ENCODE peak calls at places on chromosomes 7 and 10, in eight cellular contexts. One of them, this sample, is unnamed. For H3K4me1, the result is how much of the 10 kb centered on the place peaks cover.

GRCh38 chr7:117479480-117480224 is at the start of gene CFTR:
- DNase-seq in psoas muscle: peak
- DNase-seq in Peyer's patch: peak
- DNase-seq in tibial artery: no peak
- DNase-seq in aorta: peak
- DNase-seq in thoracic aorta: no peak
- DNase-seq in left lung: peak
- DNase-seq in lung: peak
- DNase-seq in this sample: peak

GRCh38 chr7:142863891-142864685 is 9.2 kb downstream of the EPHB6 start:
- DNase-seq in psoas muscle: peak
- DNase-seq in Peyer's patch: no peak
- DNase-seq in tibial artery: no peak
- DNase-seq in aorta: no peak
- DNase-seq in thoracic aorta: no peak
- DNase-seq in left lung: no peak
- DNase-seq in lung: peak
- DNase-seq in this sample: no peak

GRCh38 chr7:123635551-123636359 is 19.9 kb upstream of the LMOD2 start:
- DNase-seq in psoas muscle: no peak
- DNase-seq in Peyer's patch: no peak
- DNase-seq in tibial artery: no peak
- DNase-seq in aorta: no peak
- DNase-seq in thoracic aorta: no peak
- DNase-seq in left lung: no peak
- DNase-seq in lung: no peak
- DNase-seq in this sample: no peak

GRCh38 chr10:118017071-118017740 is 29.5 kb downstream of the RAB11FIP2 start:
- DNase-seq in psoas muscle: no peak
- DNase-seq in Peyer's patch: no peak
- DNase-seq in tibial artery: no peak
- DNase-seq in aorta: no peak
- DNase-seq in thoracic aorta: no peak
- DNase-seq in left lung: no peak
- DNase-seq in lung: no peak
- DNase-seq in this sample: no peak

GRCh38 chr7:156178214-156178613 is 366.0 kb upstream of the SHH start:
- DNase-seq in psoas muscle: no peak
- DNase-seq in Peyer's patch: no peak
- DNase-seq in tibial artery: peak
- DNase-seq in aorta: no peak
- DNase-seq in thoracic aorta: no peak
- DNase-seq in left lung: no peak
- DNase-seq in lung: no peak
- DNase-seq in this sample: no peak

GRCh38 chr7:43108255-43109011 is 4.0 kb upstream of the HECW1 start:
- DNase-seq in psoas muscle: peak
- DNase-seq in Peyer's patch: peak
- DNase-seq in tibial artery: peak
- DNase-seq in aorta: peak
- DNase-seq in thoracic aorta: peak
- DNase-seq in left lung: peak
- DNase-seq in lung: peak
- DNase-seq in this sample: peak

GRCh38 chr7:113936535-113936934 is 17.7 kb upstream of the PPP1R3A start:
- DNase-seq in psoas muscle: no peak
- DNase-seq in Peyer's patch: no peak
- DNase-seq in tibial artery: no peak
- DNase-seq in aorta: no peak
- DNase-seq in thoracic aorta: no peak
- DNase-seq in left lung: no peak
- DNase-seq in lung: no peak
- DNase-seq in this sample: no peak

GRCh38 chr7:75534727-75535307 is 42.7 kb downstream of the SPDYE5 start:
- DNase-seq in psoas muscle: no peak
- DNase-seq in Peyer's patch: no peak
- DNase-seq in tibial artery: no peak
- DNase-seq in aorta: no peak
- DNase-seq in thoracic aorta: no peak
- DNase-seq in left lung: no peak
- DNase-seq in lung: no peak
- DNase-seq in this sample: no peak

GRCh38 chr10:77602231-77602912 is 35.2 kb downstream of the KCNMA1 start:
- DNase-seq in psoas muscle: no peak
- DNase-seq in Peyer's patch: peak
- DNase-seq in tibial artery: no peak
- DNase-seq in aorta: no peak
- DNase-seq in thoracic aorta: no peak
- DNase-seq in left lung: no peak
- DNase-seq in lung: no peak
- DNase-seq in this sample: no peak

GRCh38 chr7:81503321-81503720 is 266.5 kb downstream of the HGF start:
- DNase-seq in psoas muscle: no peak
- DNase-seq in Peyer's patch: no peak
- DNase-seq in tibial artery: no peak
- DNase-seq in aorta: no peak
- DNase-seq in thoracic aorta: no peak
- DNase-seq in left lung: no peak
- DNase-seq in lung: no peak
- DNase-seq in this sample: no peak

GRCh38 chr10:74593470-74593869 is 232.9 kb upstream of the KAT6B start:
- DNase-seq in psoas muscle: no peak
- DNase-seq in Peyer's patch: no peak
- DNase-seq in tibial artery: no peak
- DNase-seq in aorta: no peak
- DNase-seq in thoracic aorta: no peak
- DNase-seq in left lung: no peak
- DNase-seq in lung: no peak
- DNase-seq in this sample: no peak

GRCh38 chr7:152402384-152403250 is 33.2 kb downstream of the KMT2C start:
- DNase-seq in psoas muscle: no peak
- DNase-seq in Peyer's patch: no peak
- DNase-seq in tibial artery: no peak
- DNase-seq in aorta: no peak
- DNase-seq in thoracic aorta: no peak
- DNase-seq in left lung: no peak
- DNase-seq in lung: no peak
- DNase-seq in this sample: no peak

GRCh38 chr7:36565792-36566356 is 158.4 kb downstream of the AOAH start:
- DNase-seq in psoas muscle: no peak
- DNase-seq in Peyer's patch: no peak
- DNase-seq in tibial artery: no peak
- DNase-seq in aorta: no peak
- DNase-seq in thoracic aorta: no peak
- DNase-seq in left lung: no peak
- DNase-seq in lung: no peak
- DNase-seq in this sample: no peak

GRCh38 chr7:68730871-68731403 is 867.3 kb upstream of the AUTS2 start:
- DNase-seq in psoas muscle: no peak
- DNase-seq in Peyer's patch: peak
- DNase-seq in tibial artery: no peak
- DNase-seq in aorta: no peak
- DNase-seq in thoracic aorta: no peak
- DNase-seq in left lung: no peak
- DNase-seq in lung: peak
- DNase-seq in this sample: no peak

GRCh38 chr7:52297128-52297527 is 738.3 kb upstream of the POM121L12 start:
- DNase-seq in psoas muscle: no peak
- DNase-seq in Peyer's patch: no peak
- DNase-seq in tibial artery: no peak
- DNase-seq in aorta: no peak
- DNase-seq in thoracic aorta: no peak
- DNase-seq in left lung: no peak
- DNase-seq in lung: no peak
- DNase-seq in this sample: no peak

GRCh38 chr7:2971914-2972530 is 71.6 kb downstream of the CARD11 start:
- DNase-seq in psoas muscle: no peak
- DNase-seq in Peyer's patch: no peak
- DNase-seq in tibial artery: no peak
- DNase-seq in aorta: no peak
- DNase-seq in thoracic aorta: no peak
- DNase-seq in left lung: no peak
- DNase-seq in lung: no peak
- DNase-seq in this sample: no peak

GRCh38 chr7:29771081-29771832 is 35.1 kb upstream of the WIPF3 start:
- DNase-seq in psoas muscle: no peak
- DNase-seq in Peyer's patch: no peak
- DNase-seq in tibial artery: no peak
- DNase-seq in aorta: no peak
- DNase-seq in thoracic aorta: no peak
- DNase-seq in left lung: no peak
- DNase-seq in lung: no peak
- DNase-seq in this sample: no peak
- H3K27ac ChIP-seq in psoas muscle: no peak
- H3K27ac ChIP-seq in Peyer's patch: no peak
- H3K27ac ChIP-seq in tibial artery: no peak
- H3K27ac ChIP-seq in aorta: no peak
- H3K27ac ChIP-seq in thoracic aorta: no peak
- H3K27ac ChIP-seq in left lung: no peak
- H3K27ac ChIP-seq in lung: no peak
- H3K27ac ChIP-seq in this sample: no peak

GRCh38 chr10:114523876-114524275 is 119.6 kb upstream of the AFAP1L2 start:
- DNase-seq in psoas muscle: no peak
- DNase-seq in Peyer's patch: no peak
- DNase-seq in tibial artery: no peak
- DNase-seq in aorta: no peak
- DNase-seq in thoracic aorta: no peak
- DNase-seq in left lung: no peak
- DNase-seq in lung: no peak
- DNase-seq in this sample: no peak
- H3K4me1 ChIP-seq in psoas muscle: under half
- H3K4me1 ChIP-seq in Peyer's patch: under half
- H3K4me1 ChIP-seq in tibial artery: under half
- H3K4me1 ChIP-seq in aorta: under half
- H3K4me1 ChIP-seq in thoracic aorta: under half
- H3K4me1 ChIP-seq in left lung: under half
- H3K4me1 ChIP-seq in lung: under half
- H3K4me1 ChIP-seq in this sample: under half

GRCh38 chr10:59077855-59078254 is 98.6 kb upstream of the PHYHIPL start:
- DNase-seq in psoas muscle: no peak
- DNase-seq in Peyer's patch: no peak
- DNase-seq in tibial artery: no peak
- DNase-seq in aorta: no peak
- DNase-seq in thoracic aorta: no peak
- DNase-seq in left lung: no peak
- DNase-seq in lung: no peak
- DNase-seq in this sample: no peak
- H3K27ac ChIP-seq in psoas muscle: no peak
- H3K27ac ChIP-seq in Peyer's patch: no peak
- H3K27ac ChIP-seq in tibial artery: peak
- H3K27ac ChIP-seq in aorta: no peak
- H3K27ac ChIP-seq in thoracic aorta: peak
- H3K27ac ChIP-seq in left lung: no peak
- H3K27ac ChIP-seq in lung: no peak
- H3K27ac ChIP-seq in this sample: no peak

DNA sequence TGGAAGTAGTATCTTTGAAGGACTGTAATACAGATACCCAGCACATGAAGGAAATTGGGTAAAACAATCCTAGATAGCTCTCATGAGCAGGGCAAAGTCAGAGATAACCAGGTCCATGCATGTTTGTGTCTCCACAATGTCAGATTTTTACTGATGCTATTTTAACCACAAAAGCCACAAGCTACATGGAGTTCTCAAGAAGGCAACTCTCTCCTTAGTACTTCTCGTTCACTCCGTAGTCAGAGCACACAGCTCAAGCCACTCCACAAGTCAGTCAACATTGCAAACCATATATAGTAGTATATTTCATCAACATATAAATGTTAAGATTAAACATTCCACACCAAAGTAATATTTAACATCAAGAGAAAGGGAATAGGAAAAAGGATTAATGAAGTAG is 98.0 kb upstream of the PIK3CG start:
- DNase-seq in psoas muscle: no peak
- DNase-seq in Peyer's patch: no peak
- DNase-seq in tibial artery: no peak
- DNase-seq in aorta: no peak
- DNase-seq in thoracic aorta: no peak
- DNase-seq in left lung: no peak
- DNase-seq in lung: no peak
- DNase-seq in this sample: no peak
- H3K4me1 ChIP-seq in psoas muscle: under half
- H3K4me1 ChIP-seq in Peyer's patch: under half
- H3K4me1 ChIP-seq in tibial artery: under half
- H3K4me1 ChIP-seq in aorta: under half
- H3K4me1 ChIP-seq in thoracic aorta: under half
- H3K4me1 ChIP-seq in left lung: under half
- H3K4me1 ChIP-seq in lung: under half
- H3K4me1 ChIP-seq in this sample: under half

GRCh38 chr10:17024461-17024860 is 105.2 kb downstream of the CUBN start:
- DNase-seq in psoas muscle: no peak
- DNase-seq in Peyer's patch: no peak
- DNase-seq in tibial artery: no peak
- DNase-seq in aorta: no peak
- DNase-seq in thoracic aorta: no peak
- DNase-seq in left lung: no peak
- DNase-seq in lung: no peak
- DNase-seq in this sample: no peak
- H3K27ac ChIP-seq in psoas muscle: no peak
- H3K27ac ChIP-seq in Peyer's patch: peak
- H3K27ac ChIP-seq in tibial artery: peak
- H3K27ac ChIP-seq in aorta: no peak
- H3K27ac ChIP-seq in thoracic aorta: peak
- H3K27ac ChIP-seq in left lung: peak
- H3K27ac ChIP-seq in lung: no peak
- H3K27ac ChIP-seq in this sample: peak